ENCODE peak calls at places on chromosomes 16 and 17, in four cellular contexts. K is fibroblast of lung, U is fibroblast of the aortic adventitia, B is esophagus squamous epithelium. M is an unnamed sample.

GRCh38 chr17:80718428-80718827 is 173.8 kb downstream of the RPTOR start:
- DNase-seq in K (no peak), U (no peak), B (no peak), M (no peak)

GRCh38 chr17:5513610-5514009 is 27.2 kb downstream of the MIS12 start:
- DNase-seq in K (no peak), U (no peak), B (no peak), M (no peak)

GRCh38 chr16:67339453-67339852 is 12.8 kb downstream of the LRRC36 start:
- DNase-seq in K (peak; percentile 61), U (peak; percentile 70), B (no peak), M (peak; percentile 9)

GRCh38 chr16:3091551-3091950 is 7.5 kb downstream of the ZSCAN10 start:
- DNase-seq in K (no peak), U (no peak), B (no peak), M (no peak)

GRCh38 chr16:82583415-82583814 is 43.4 kb upstream of the CDH13 start:
- DNase-seq in K (no peak), U (no peak), B (no peak), M (no peak)

GRCh38 chr16:59053911-59054310 is 319.8 kb upstream of the GOT2 start:
- DNase-seq in K (no peak), U (no peak), B (no peak), M (no peak)

GRCh38 chr17:83179378-83179777 is 100.0 kb downstream of the METRNL start:
- DNase-seq in K (no peak), U (no peak), B (no peak), M (no peak)

GRCh38 chr16:17171250-17172143 is 299.3 kb downstream of the XYLT1 start:
- DNase-seq in K (no peak), U (no peak), B (no peak), M (no peak)

GRCh38 chr16:88783391-88784073 is 1.5 kb downstream of the PIEZO1 start:
- DNase-seq in K (peak; percentile 47), U (peak; percentile 30), B (no peak), M (no peak)

GRCh38 chr17:67642488-67642887 is 75.2 kb upstream of the NOL11 start:
- DNase-seq in K (no peak), U (no peak), B (no peak), M (no peak)

GRCh38 chr17:9057310-9057709 is 36.0 kb downstream of the NTN1 start:
- DNase-seq in K (no peak), U (no peak), B (no peak), M (no peak)

GRCh38 chr16:47600376-47600775 is 139.2 kb downstream of the PHKB start:
- DNase-seq in K (no peak), U (no peak), B (no peak), M (no peak)

GRCh38 chr17:52237151-52237550 is 78.6 kb upstream of the CA10 start:
- DNase-seq in K (no peak), U (no peak), B (no peak), M (no peak)

GRCh38 chr16:47309581-47310312 is 151.1 kb downstream of the ITFG1 start:
- DNase-seq in K (peak; percentile 63), U (no peak), B (no peak), M (no peak)

GRCh38 chr16:9409753-9410493 is 318.5 kb downstream of the HAPSTR1 start:
- DNase-seq in K (no peak), U (no peak), B (no peak), M (no peak)

GRCh38 chr17:921161-921560 is 58.4 kb downstream of the NXN start:
- DNase-seq in K (peak; percentile 31), U (no peak), B (no peak), M (no peak)

GRCh38 chr17:39209317-39210092 is 9.4 kb downstream of the RPL19 start:
- DNase-seq in K (peak; percentile 35), U (peak; percentile 50), B (no peak), M (no peak)

GRCh38 chr16:77589071-77589755 is 133.1 kb upstream of the NUDT7 start:
- DNase-seq in K (peak; percentile 35), U (no peak), B (no peak), M (no peak)

GRCh38 chr17:21376835-21377690 is 906 bp downstream of the KCNJ12 start:
- DNase-seq in K (peak; percentile 28), U (peak; percentile 50), B (no peak), M (no peak)

GRCh38 chr17:725746-726145 is 6.7 kb upstream of the TLCD3A start:
- DNase-seq in K (no peak), U (no peak), B (no peak), M (no peak)

GRCh38 chr17:76255801-76256429 is 9.2 kb upstream of the UBALD2 start:
- DNase-seq in K (no peak), U (no peak), B (no peak), M (no peak)

GRCh38 chr17:28252436-28252835 is 66.6 kb upstream of the TMEM97 start:
- DNase-seq in K (peak; percentile 39), U (peak; percentile 31), B (no peak), M (peak; percentile 29)

GRCh38 chr17:28372203-28372944 is 880 bp downstream of the SARM1 start:
- DNase-seq in K (peak; percentile 28), U (peak; percentile 31), B (no peak), M (no peak)

GRCh38 chr17:77428020-77428781 is 287.4 kb downstream of the SEC14L1 start:
- DNase-seq in K (no peak), U (no peak), B (no peak), M (no peak)

GRCh38 chr16:55035037-55035436 is 104.4 kb downstream of the IRX5 start:
- DNase-seq in K (no peak), U (peak; percentile 12), B (no peak), M (no peak)

GRCh38 chr16:35685085-35685484 is 2225.7 kb downstream of the TP53TG3F start:
- DNase-seq in K (no peak), U (no peak), B (no peak), M (no peak)

GRCh38 chr17:73496232-73496631 is 148.0 kb downstream of the SDK2 start:
- DNase-seq in K (no peak), U (no peak), B (no peak), M (no peak)

GRCh38 chr17:49035470-49036269 is 38.5 kb downstream of the IGF2BP1 start:
- DNase-seq in K (peak; percentile 54), U (peak; percentile 69), B (no peak), M (no peak)

GRCh38 chr16:83473926-83474660 is 333.7 kb upstream of the HSBP1 start:
- DNase-seq in K (no peak), U (no peak), B (no peak), M (no peak)

GRCh38 chr16:87541004-87541881 is 48.4 kb upstream of the ZCCHC14 start:
- DNase-seq in K (peak; percentile 72), U (peak; percentile 61), B (no peak), M (peak; percentile 43)

GRCh38 chr16:87541882-87542234 is 49.0 kb upstream of the ZCCHC14 start:
- DNase-seq in K (no peak), U (peak; percentile 16), B (no peak), M (no peak)

GRCh38 chr16:87542531-87543102 is 49.8 kb upstream of the ZCCHC14 start:
- DNase-seq in K (no peak), U (no peak), B (no peak), M (no peak)

GRCh38 chr16:87540072-87540976 is 47.5 kb upstream of the ZCCHC14 start:
- DNase-seq in K (no peak), U (peak; percentile 38), B (no peak), M (no peak)

GRCh38 chr16:87543436-87544191 is 50.8 kb upstream of the ZCCHC14 start:
- DNase-seq in K (no peak), U (peak; percentile 54), B (no peak), M (no peak)
- H3K4me3 ChIP-seq in K (no peak overlapping the region), U (no peak overlapping the region), B (no peak overlapping the region), M (no peak overlapping the region)

DNA sequence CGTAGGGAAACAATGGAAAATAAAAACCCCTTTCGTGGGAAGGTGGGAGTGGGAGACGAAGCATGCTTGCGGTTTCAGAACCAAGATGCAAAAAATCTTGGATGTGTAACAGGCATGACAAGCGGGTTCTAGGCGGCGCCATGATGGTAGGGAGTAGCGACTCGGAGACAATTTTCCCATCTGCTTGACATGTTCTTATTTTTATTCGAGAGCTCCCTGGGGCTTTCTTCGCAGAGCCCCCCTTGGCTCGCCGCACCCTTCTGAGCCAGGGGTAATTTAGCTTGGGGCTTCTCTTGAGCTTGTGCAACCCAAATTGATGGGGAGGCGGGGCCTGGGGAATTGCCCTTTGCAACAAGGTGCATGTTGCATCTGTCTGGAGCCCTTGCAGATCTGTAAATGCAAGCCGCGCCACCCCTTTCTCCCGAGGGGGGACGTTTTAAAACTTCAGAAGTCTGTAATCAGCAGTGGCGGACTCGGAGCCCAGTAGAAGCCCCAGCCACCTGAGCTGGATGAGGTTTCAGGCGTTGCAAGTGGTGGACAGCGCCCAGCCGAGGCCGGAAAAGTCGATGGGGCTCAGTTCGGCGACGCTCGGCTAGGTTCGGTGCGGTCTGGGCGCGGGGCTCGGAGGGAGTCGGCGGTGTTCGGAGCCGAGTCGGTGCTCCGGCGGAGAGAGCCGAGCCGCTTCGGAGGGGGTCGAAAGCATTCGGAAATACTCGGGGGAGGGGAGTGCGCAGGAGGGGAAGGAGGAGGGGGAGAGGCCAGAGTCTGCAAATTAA is 2.9 kb downstream of the GNAO1 start:
- DNase-seq in K (peak; percentile 54), U (peak; percentile 22), B (no peak), M (peak; percentile 13)
- H3K4me3 ChIP-seq in K (no peak overlapping the region), U (no peak overlapping the region), B (peak overlapping the region; percentile 49), M (no peak overlapping the region)

GRCh38 chr16:69105501-69106361 is at the start of gene HAS3:
- DNase-seq in K (peak; percentile 53), U (peak; percentile 66), B (no peak), M (no peak)
- H3K4me3 ChIP-seq in K (peak within 1 kb of the TSS; percentile 63), U (peak within 1 kb of the TSS; percentile 66), B (peak within 1 kb of the TSS; percentile 80), M (peak within 1 kb of the TSS; percentile 60)

DNA sequence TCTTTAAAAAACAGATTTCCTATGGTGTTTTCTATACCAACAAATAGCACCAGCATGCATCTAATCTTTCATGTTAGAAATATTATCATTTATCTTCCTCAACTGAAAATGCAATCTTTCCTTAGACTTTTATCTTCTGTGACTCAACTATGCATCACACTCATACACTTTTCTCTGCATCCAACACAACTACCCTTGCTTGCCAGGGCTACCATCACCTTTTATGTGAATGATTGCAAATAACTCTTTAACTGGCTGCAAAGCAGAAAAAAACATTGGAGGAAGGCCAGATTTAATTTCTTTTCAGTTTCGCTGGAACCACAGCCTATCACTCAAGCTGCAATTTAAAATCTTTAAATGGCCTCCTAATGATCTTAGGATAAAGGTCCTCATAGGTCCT is 212.9 kb downstream of the CDH8 start:
- DNase-seq in K (no peak), U (no peak), B (no peak), M (no peak)
- H3K4me3 ChIP-seq in K (no peak overlapping the region), U (no peak overlapping the region), B (no peak overlapping the region), M (no peak overlapping the region)

DNA sequence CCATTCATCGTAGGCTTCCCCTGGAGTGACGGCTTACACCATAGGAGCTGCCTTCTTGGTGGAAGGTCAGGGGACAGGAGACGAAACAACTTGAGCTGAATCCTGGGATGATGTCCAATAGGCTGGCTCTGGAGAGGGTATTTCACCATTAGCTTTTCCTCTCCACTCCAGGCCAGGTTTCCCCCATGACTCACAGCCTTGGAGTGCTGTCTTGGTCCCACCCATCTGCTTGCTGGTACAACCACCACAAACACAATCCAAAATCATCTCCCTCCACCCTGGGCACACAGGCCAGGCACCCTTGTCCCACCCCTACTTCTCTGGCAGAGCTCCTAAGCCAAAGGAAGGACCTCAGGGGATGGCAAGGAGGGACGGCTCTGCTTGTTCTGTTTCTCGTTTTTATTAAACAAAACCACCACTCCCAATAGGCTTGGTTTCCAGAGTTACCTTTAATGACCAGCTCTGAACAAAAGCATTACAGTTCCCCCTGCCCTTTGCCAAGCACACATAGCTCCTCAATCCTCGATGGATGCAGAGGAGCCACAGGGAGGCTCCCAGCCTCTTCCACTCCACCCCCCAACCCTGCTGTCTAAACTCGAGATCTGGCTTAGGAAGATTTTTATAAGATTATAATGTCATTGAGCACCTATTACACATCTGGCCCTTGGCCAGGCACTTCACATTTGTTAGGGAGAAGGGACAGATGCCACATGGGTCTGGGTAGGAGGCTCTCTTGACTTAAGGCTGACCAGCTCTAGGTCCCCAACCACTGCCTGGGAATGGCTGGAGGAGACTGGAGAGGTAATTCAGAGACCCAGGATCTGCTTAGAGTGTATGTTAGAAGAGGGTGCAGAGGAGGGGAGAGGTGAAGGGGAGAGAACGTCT is 13.3 kb downstream of the CAVIN1 start:
- DNase-seq in K (peak; percentile 94), U (peak; percentile 98), B (no peak), M (peak; percentile 80)
- H3K4me3 ChIP-seq in K (peak overlapping the region; percentile 27), U (peak overlapping the region; percentile 31), B (peak overlapping the region; percentile 41), M (no peak overlapping the region)